ENCODE peak calls at places on chromosomes 7 and 10, in four cellular contexts. M, A, J and B are unnamed samples.

GRCh38 chr7:128164061-128164954 is 76.8 kb upstream of the LEP start:
- DNase-seq in J (peak), A (peak), M (peak), B (peak)

GRCh38 chr10:4195214-4195613 is 410.2 kb upstream of the KLF6 start:
- DNase-seq in M (no peak), A (no peak), J (no peak), B (no peak)

GRCh38 chr10:29243750-29244149 is 45.1 kb upstream of the LYZL1 start:
- DNase-seq in A (no peak), M (no peak), J (no peak), B (no peak)

GRCh38 chr10:22853906-22854447 is 73.9 kb upstream of the ARMC3 start:
- DNase-seq in J (no peak), A (no peak), M (peak), B (peak)

GRCh38 chr10:93413252-93413689 is 68.9 kb downstream of the MYOF start:
- DNase-seq in A (peak), M (peak), J (no peak), B (no peak)

GRCh38 chr7:85714182-85714581 is 527.3 kb upstream of the SEMA3D start:
- DNase-seq in M (no peak), A (no peak), J (no peak), B (no peak)

GRCh38 chr7:1974714-1975113 is 258.0 kb downstream of the MAD1L1 start:
- DNase-seq in J (no peak), M (no peak), A (no peak), B (no peak)

GRCh38 chr7:64559206-64559605 is 3.7 kb downstream of the ZNF680 start:
- DNase-seq in J (no peak), A (peak), M (peak), B (no peak)

GRCh38 chr7:108424013-108424412 is 32.2 kb downstream of the NRCAM start:
- DNase-seq in J (no peak), M (no peak), A (no peak), B (no peak)

GRCh38 chr10:59336632-59337031 is 25.7 kb downstream of the FAM13C start:
- DNase-seq in M (peak), A (peak), J (no peak), B (peak)

GRCh38 chr7:100575746-100576383 is 2.2 kb upstream of the SAP25 start:
- DNase-seq in M (no peak), J (no peak), A (no peak), B (peak)

GRCh38 chr10:80324086-80324485 is 32.5 kb downstream of the DYDC1 start:
- DNase-seq in A (peak), M (peak), J (no peak), B (peak)

GRCh38 chr10:71980181-71981023 is 16.2 kb downstream of the CHST3 start:
- DNase-seq in M (no peak), J (no peak), A (peak), B (peak)

GRCh38 chr10:71978988-71979691 is 14.9 kb downstream of the CHST3 start:
- DNase-seq in J (no peak), M (no peak), A (no peak), B (peak)

GRCh38 chr10:71975891-71976725 is 11.9 kb downstream of the CHST3 start:
- DNase-seq in J (no peak), M (peak), A (peak), B (peak)

GRCh38 chr10:71979692-71980062 is 15.5 kb downstream of the CHST3 start:
- DNase-seq in M (no peak), A (no peak), J (no peak), B (no peak)

GRCh38 chr10:71978476-71978875 is 14.3 kb downstream of the CHST3 start:
- DNase-seq in J (no peak), M (no peak), A (no peak), B (peak)
- TF ChIP-seq CTCF in J (peak), M (peak), A (no peak), B (peak)

DNA sequence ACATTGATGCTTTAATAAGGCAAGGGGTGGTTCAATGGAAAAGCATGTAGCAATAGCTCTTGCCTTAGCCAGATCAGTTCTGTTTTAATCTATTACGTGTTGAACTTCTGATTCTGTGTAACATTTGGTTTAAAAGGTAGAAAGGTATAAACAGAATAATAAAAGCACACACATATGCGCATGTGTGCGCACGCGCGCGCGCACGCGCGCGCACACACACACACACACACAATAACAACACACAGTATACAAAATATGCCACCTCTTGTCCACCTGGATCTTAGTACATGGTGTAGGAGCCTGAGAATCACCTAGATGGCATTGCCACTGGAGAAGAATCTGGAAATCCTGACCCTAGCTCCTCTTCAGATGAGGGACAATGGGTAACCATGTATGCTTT is 49.6 kb upstream of the TEX47 start:
- DNase-seq in A (no peak), M (no peak), J (no peak), B (peak)
- TF ChIP-seq CTCF in A (no peak), M (no peak), J (no peak), B (no peak)

DNA sequence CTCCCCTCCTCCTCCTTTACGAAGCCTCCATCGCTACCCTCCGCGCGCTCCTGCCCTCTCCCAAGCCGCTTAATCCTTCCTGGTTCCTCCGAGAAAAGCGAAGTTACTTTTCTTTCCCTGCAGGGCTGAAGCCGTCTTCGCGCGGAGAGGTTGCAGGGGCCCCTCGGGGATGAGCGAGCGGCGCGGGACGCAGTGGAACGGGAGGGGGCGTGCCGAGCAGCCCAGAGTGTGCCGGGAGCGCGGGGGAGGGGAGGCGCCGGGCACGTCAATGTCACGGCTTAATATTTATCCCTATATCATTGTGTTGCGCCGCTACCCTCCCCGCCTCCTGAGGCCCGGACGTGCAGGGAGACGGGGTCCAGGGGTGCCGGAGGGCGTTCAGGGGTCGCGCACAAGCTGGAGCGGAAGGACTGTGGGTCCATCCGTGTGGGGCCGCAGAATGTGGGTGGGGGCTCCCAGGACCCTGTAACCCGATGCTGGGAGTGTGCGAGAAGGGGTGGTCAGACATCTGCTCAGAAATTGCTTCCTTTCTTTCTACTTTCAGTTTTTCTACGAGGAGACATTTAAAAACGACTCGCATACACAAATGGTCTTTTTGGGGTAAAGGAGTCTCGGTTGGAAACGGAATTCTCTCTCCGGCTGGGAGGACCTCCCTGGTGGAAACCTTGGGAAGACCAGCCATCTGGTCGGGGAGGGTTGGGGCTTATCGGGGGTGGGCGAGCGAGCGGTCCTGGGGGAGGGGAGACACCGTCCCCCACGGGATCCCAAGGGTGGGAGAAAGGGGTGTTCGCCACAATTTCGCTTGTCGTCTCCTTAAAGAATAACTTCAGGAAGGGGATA is 2.4 kb downstream of the CDK6 start:
- DNase-seq in J (peak), A (peak), M (peak), B (peak)
- TF ChIP-seq CTCF in J (peak), A (peak), M (peak), B (no peak)

DNA sequence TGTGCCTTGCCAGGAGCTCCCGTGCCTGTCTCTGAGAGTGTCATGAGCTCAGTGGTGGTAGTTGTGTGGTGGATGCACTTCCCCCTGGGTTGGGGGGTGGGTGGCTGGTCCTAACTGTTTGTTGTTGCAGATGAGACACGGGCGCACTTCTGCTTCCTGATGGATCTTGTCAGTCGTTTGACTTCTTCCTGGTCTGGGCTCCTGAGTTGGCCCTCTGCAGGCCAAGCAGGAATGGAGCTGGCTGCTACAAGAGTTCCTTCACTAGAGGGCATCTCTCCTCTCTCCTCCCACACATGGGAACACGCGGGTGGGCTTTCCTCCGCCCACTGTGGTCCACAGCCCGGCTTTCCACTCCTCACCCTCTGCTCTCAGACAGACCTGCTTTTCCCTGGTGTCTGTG is 82.0 kb downstream of the BMS1 start:
- DNase-seq in J (no peak), M (peak), A (peak), B (no peak)
- TF ChIP-seq CTCF in J (peak), M (peak), A (peak), B (peak)

GRCh38 chr10:124637091-124637700 is 107.0 kb downstream of the FAM53B start:
- DNase-seq in M (no peak), A (no peak), J (no peak), B (no peak)

GRCh38 chr10:124639206-124639605 is 105.0 kb downstream of the FAM53B start:
- DNase-seq in M (no peak), A (no peak), J (no peak), B (no peak)

GRCh38 chr10:124639646-124640045 is 104.5 kb downstream of the FAM53B start:
- DNase-seq in M (no peak), J (no peak), A (no peak), B (no peak)

GRCh38 chr10:124637746-124638145 is 106.4 kb downstream of the FAM53B start:
- DNase-seq in M (no peak), J (no peak), A (no peak), B (no peak)

DNA sequence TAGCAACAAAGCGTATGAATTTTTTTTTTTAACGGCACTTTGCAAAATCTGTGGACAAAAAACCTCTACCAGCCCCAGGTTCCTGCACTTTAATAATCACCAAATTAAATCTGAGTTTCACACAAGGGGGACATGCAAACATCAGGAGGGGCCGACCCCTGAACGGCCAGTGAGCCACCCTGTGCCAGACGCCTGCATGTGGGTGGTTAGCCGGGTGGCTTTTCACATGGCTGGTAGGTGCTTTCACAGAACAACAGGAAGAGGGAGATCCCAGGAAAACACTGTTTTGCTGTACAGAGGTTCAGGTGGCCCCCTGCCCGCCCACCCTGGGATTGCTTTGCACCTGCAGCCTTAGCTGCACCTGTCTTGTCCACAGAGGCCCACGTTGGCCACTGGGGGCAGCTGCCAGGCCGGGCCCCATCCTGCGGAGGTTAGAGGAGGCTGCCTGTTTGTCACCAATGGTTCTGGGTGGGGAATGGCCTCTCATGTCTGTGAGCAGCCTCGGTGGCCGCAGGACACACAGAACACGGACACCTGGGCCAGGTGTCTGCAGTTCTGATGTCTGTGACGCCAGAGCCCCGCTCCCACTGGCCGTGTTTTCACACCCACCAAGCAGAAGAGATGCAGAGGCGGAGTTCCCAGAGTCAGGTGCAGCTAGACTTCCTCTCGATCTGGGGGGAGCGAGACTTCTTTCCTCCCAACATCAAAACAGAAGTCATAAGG is 107.7 kb downstream of the FAM53B start:
- DNase-seq in J (no peak), M (no peak), A (no peak), B (no peak)
- TF ChIP-seq CTCF in J (no peak), M (no peak), A (no peak), B (no peak)

GRCh38 chr10:118046491-118047362 is at the start of gene RAB11FIP2:
- DNase-seq in M (peak), A (peak), J (peak), B (peak)
- TF ChIP-seq CTCF in M (peak), A (no peak), J (peak), B (no peak)

DNA sequence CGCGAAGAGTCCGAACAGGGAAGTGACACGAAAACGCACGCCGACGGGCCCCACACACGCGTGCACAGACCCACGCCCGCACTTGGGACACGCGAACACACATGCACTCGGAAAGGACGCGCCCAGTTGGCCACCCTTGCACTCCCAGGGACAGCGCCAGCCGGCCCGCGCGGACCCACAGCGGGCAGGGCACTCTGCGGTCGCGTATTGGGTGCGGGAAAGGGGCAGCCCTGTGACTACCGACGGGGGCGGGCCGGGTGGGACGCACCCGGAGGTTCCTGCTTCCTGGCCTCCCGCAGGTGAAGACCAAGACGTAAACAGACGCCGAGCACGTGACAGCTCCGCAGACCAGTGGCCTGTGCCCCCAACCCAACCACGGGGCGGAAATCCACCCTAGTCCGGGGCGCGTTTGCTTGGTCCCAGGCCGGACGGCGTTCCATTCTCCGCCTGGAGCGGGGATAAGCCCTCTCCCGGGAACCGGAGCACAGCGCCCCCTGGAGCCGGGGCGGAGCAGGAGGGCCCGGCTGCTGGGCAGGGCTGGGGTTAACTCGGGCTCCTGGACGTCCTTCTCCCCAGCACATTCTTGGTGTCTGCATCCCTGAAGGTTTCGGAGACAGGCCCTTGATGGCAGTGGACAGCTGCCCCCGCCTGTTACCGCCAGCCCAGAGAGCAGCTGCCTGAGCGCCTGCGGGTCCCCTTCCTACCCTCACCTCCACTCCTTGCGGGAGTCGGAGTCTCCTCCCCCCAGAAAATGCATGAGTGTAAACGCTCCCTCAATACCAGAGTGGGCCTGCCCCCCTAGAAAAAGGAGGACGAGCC is 2.0 kb upstream of the LZTS2 start:
- DNase-seq in M (peak), J (peak), A (peak), B (peak)
- TF ChIP-seq CTCF in M (peak), J (peak), A (peak), B (peak)